ENCODE peak calls at places on chromosomes 1 and 21, in eight cellular contexts. J, S, V, O, I, N, U and K are unnamed samples.

GRCh38 chr1:244204004-244204403 is 152.9 kb downstream of the ZBTB18 start:
- DNase-seq in J (no peak), S (no peak), V (no peak), O (no peak), I (no peak), N (no peak), U (no peak), K (no peak)

GRCh38 chr1:172537827-172538391 is 5.0 kb downstream of the SUCO start:
- DNase-seq in J (no peak), S (no peak), V (no peak), O (no peak), I (no peak), N (no peak), U (no peak), K (no peak)

GRCh38 chr21:38258803-38259485 is 2.2 kb downstream of the KCNJ15 start:
- DNase-seq in J (no peak), S (peak), V (no peak), O (peak), I (no peak), N (no peak), U (no peak), K (no peak)

GRCh38 chr1:181391297-181391905 is 91.9 kb upstream of the CACNA1E start:
- DNase-seq in J (peak), S (no peak), V (no peak), O (no peak), I (no peak), N (no peak), U (no peak), K (no peak)

GRCh38 chr1:205091043-205091740 is 6.9 kb upstream of the TMEM81 start:
- DNase-seq in J (no peak), S (peak), V (no peak), O (no peak), I (no peak), N (no peak), U (no peak), K (no peak)

GRCh38 chr1:9084883-9085282 is 15.4 kb upstream of the SLC2A5 start:
- DNase-seq in J (no peak), S (no peak), V (no peak), O (no peak), I (no peak), N (no peak), U (no peak), K (no peak)

GRCh38 chr1:161226759-161227158 is 899 bp downstream of the TOMM40L start:
- DNase-seq in J (no peak), S (no peak), V (no peak), O (no peak), I (no peak), N (no peak), U (no peak), K (no peak)

GRCh38 chr1:53704304-53704703 is 34.7 kb downstream of the GLIS1 start:
- DNase-seq in J (no peak), S (no peak), V (no peak), O (no peak), I (no peak), N (no peak), U (no peak), K (no peak)

GRCh38 chr1:4215391-4215790 is 315.3 kb upstream of the C1orf174 start:
- DNase-seq in J (no peak), S (no peak), V (no peak), O (no peak), I (no peak), N (no peak), U (no peak), K (no peak)

GRCh38 chr1:168281603-168282002 is 926 bp downstream of the TBX19 start:
- DNase-seq in J (no peak), S (no peak), V (no peak), O (no peak), I (no peak), N (no peak), U (no peak), K (no peak)

GRCh38 chr1:171433451-171433850 is 51.9 kb upstream of the PRRC2C start:
- DNase-seq in J (no peak), S (peak), V (peak), O (no peak), I (no peak), N (no peak), U (no peak), K (no peak)

GRCh38 chr1:25031966-25032667 is 102.0 kb upstream of the RUNX3 start:
- DNase-seq in J (no peak), S (peak), V (peak), O (no peak), I (no peak), N (no peak), U (no peak), K (no peak)

GRCh38 chr1:171763764-171764163 is 17.7 kb upstream of the METTL13 start:
- DNase-seq in J (no peak), S (no peak), V (no peak), O (no peak), I (no peak), N (no peak), U (no peak), K (no peak)

GRCh38 chr1:76269175-76269574 is 194.6 kb downstream of the ST6GALNAC3 start:
- DNase-seq in J (no peak), S (peak), V (no peak), O (peak), I (no peak), N (no peak), U (no peak), K (no peak)

GRCh38 chr1:29849038-29849750 is 612.9 kb downstream of the PTPRU start:
- DNase-seq in J (peak), S (peak), V (peak), O (peak), I (peak), N (no peak), U (peak), K (peak)

GRCh38 chr1:29121516-29121937 is 2.2 kb downstream of the TMEM200B start:
- DNase-seq in J (peak), S (no peak), V (no peak), O (peak), I (no peak), N (no peak), U (no peak), K (peak)

GRCh38 chr1:54745274-54745673 is 19.0 kb downstream of the PARS2 start:
- DNase-seq in J (no peak), S (no peak), V (no peak), O (no peak), I (no peak), N (no peak), U (no peak), K (no peak)

GRCh38 chr1:39922139-39922757 is 20.5 kb upstream of the MYCL start:
- DNase-seq in J (peak), S (no peak), V (no peak), O (no peak), I (no peak), N (no peak), U (no peak), K (peak)

GRCh38 chr1:109214695-109215623 is 1.2 kb downstream of the SARS1 start:
- DNase-seq in J (peak), S (peak), V (peak), O (peak), I (peak), N (no peak), U (peak), K (no peak)

GRCh38 chr1:51088474-51088873 is 13.6 kb upstream of the C1orf185 start:
- DNase-seq in J (no peak), S (no peak), V (no peak), O (no peak), I (no peak), N (no peak), U (no peak), K (no peak)

GRCh38 chr21:25273945-25274344 is 333.3 kb downstream of the MRPL39 start:
- DNase-seq in J (no peak), S (no peak), V (no peak), O (no peak), I (no peak), N (no peak), U (no peak), K (no peak)

GRCh38 chr1:65170511-65171142 is 22.6 kb downstream of the AK4 start:
- DNase-seq in J (no peak), S (peak), V (no peak), O (peak), I (no peak), N (no peak), U (no peak), K (no peak)

GRCh38 chr1:172821609-172822274 is 162.8 kb downstream of the FASLG start:
- DNase-seq in J (no peak), S (peak), V (no peak), O (peak), I (no peak), N (no peak), U (no peak), K (no peak)

GRCh38 chr1:8570435-8570834 is 247.0 kb downstream of the RERE start:
- DNase-seq in J (no peak), S (peak), V (no peak), O (no peak), I (no peak), N (no peak), U (no peak), K (no peak)

GRCh38 chr1:27940297-27940696 is 5.5 kb downstream of the SMPDL3B start:
- DNase-seq in J (peak), S (no peak), V (peak), O (no peak), I (peak), N (no peak), U (peak), K (peak)

GRCh38 chr1:239833709-239834108 is 258.0 kb upstream of the FMN2 start:
- DNase-seq in J (no peak), S (no peak), V (no peak), O (no peak), I (no peak), N (no peak), U (no peak), K (no peak)

GRCh38 chr21:39479164-39479563 is 27.4 kb downstream of the SH3BGR start:
- DNase-seq in J (no peak), S (no peak), V (no peak), O (no peak), I (no peak), N (no peak), U (no peak), K (no peak)

GRCh38 chr1:117646007-117646913 is 40.4 kb downstream of the TENT5C start:
- DNase-seq in J (no peak), S (peak), V (no peak), O (no peak), I (peak), N (no peak), U (no peak), K (no peak)

GRCh38 chr1:36115200-36115669 is 9.8 kb downstream of the COL8A2 start:
- DNase-seq in J (no peak), S (peak), V (no peak), O (peak), I (peak), N (no peak), U (no peak), K (no peak)

GRCh38 chr1:82299680-82300079 is 498.9 kb downstream of the ADGRL2 start:
- DNase-seq in J (no peak), S (no peak), V (no peak), O (no peak), I (no peak), N (no peak), U (no peak), K (no peak)

GRCh38 chr1:62599044-62599443 is 1.7 kb downstream of the ANGPTL3 start:
- DNase-seq in J (no peak), S (peak), V (no peak), O (no peak), I (no peak), N (no peak), U (no peak), K (no peak)

GRCh38 chr1:38083541-38083940 is 36.9 kb upstream of the POU3F1 start:
- DNase-seq in J (peak), S (no peak), V (no peak), O (no peak), I (no peak), N (no peak), U (no peak), K (no peak)

GRCh38 chr1:183281039-183281438 is 95.0 kb downstream of the LAMC2 start:
- DNase-seq in J (no peak), S (peak), V (peak), O (no peak), I (no peak), N (no peak), U (no peak), K (no peak)
- TF ChIP-seq CTCF in J (no peak), S (no peak), V (no peak), O (no peak), I (no peak), N (no peak), U (no peak), K (no peak)

GRCh38 chr1:199279872-199280649 is 641.2 kb downstream of the PTPRC start:
- DNase-seq in J (no peak), S (peak), V (no peak), O (no peak), I (no peak), N (no peak), U (no peak), K (no peak)
- TF ChIP-seq CTCF in J (no peak), S (no peak), V (no peak), O (no peak), I (no peak), N (no peak), U (peak), K (no peak)

DNA sequence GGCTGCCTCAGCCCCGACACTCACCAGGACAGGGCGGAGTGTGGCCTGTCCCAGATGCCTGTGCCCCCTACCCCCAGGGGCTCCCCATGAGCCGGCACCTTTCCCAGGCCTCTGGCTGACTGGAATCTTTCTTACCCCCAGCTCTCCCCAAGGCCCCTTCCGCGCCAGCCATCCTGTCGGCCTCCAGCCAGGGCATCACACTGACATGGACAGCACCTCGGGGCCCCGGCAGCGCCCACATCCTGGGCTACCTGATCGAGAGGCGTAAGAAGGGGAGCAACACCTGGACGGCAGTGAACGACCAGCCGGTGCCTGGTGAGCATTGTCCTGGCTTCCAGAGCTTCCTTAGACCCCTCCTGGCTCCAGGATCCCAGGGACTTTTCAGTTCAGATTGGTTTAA is 26.5 kb downstream of the IGFN1 start:
- DNase-seq in J (no peak), S (no peak), V (no peak), O (no peak), I (peak), N (no peak), U (no peak), K (no peak)
- TF ChIP-seq CTCF in J (no peak), S (no peak), V (no peak), O (no peak), I (no peak), N (no peak), U (no peak), K (no peak)

GRCh38 chr1:155933591-155934096 is 569 bp downstream of the KHDC4 start:
- DNase-seq in J (no peak), S (no peak), V (no peak), O (no peak), I (no peak), N (no peak), U (peak), K (no peak)

GRCh38 chr1:155932085-155932484 is 2.1 kb downstream of the KHDC4 start:
- DNase-seq in J (no peak), S (no peak), V (no peak), O (no peak), I (no peak), N (no peak), U (no peak), K (no peak)

GRCh38 chr1:155932487-155932886 is 1.7 kb downstream of the KHDC4 start:
- DNase-seq in J (no peak), S (no peak), V (no peak), O (no peak), I (no peak), N (no peak), U (no peak), K (no peak)

GRCh38 chr1:155934933-155935590 is 849 bp upstream of the KHDC4 start:
- DNase-seq in J (no peak), S (no peak), V (no peak), O (no peak), I (no peak), N (no peak), U (peak), K (no peak)

GRCh38 chr1:155934097-155934932 is at the start of gene KHDC4:
- DNase-seq in J (peak), S (peak), V (peak), O (peak), I (peak), N (peak), U (peak), K (peak)
- TF ChIP-seq CTCF in J (no peak), S (peak), V (no peak), O (no peak), I (no peak), N (peak), U (peak), K (no peak)

GRCh38 chr1:46603858-46604549 is at the start of gene MKNK1:
- DNase-seq in J (peak), S (peak), V (peak), O (peak), I (peak), N (peak), U (peak), K (peak)
- TF ChIP-seq CTCF in J (no peak), S (peak), V (no peak), O (peak), I (no peak), N (no peak), U (peak), K (peak)

GRCh38 chr1:21468597-21468996 is 28.7 kb downstream of the NBPF3 start:
- DNase-seq in J (peak), S (peak), V (no peak), O (peak), I (no peak), N (no peak), U (no peak), K (no peak)
- TF ChIP-seq CTCF in J (peak), S (peak), V (no peak), O (peak), I (no peak), N (no peak), U (peak), K (peak)

GRCh38 chr1:15426492-15427279 is 11.6 kb upstream of the CTRC start:
- DNase-seq in J (no peak), S (peak), V (no peak), O (peak), I (peak), N (no peak), U (no peak), K (no peak)
- TF ChIP-seq CTCF in J (no peak), S (peak), V (no peak), O (no peak), I (peak), N (no peak), U (no peak), K (no peak)

GRCh38 chr1:166676981-166677380 is 162.3 kb upstream of the POGK start:
- DNase-seq in J (no peak), S (no peak), V (no peak), O (no peak), I (no peak), N (no peak), U (no peak), K (no peak)
- TF ChIP-seq CTCF in J (no peak), S (no peak), V (no peak), O (no peak), I (no peak), N (no peak), U (no peak), K (no peak)

GRCh38 chr1:209250970-209251636 is 332.4 kb upstream of the CAMK1G start:
- DNase-seq in J (no peak), S (no peak), V (peak), O (no peak), I (no peak), N (no peak), U (no peak), K (no peak)
- TF ChIP-seq CTCF in J (no peak), S (no peak), V (no peak), O (no peak), I (no peak), N (no peak), U (no peak), K (no peak)